ENCODE peak calls at places on chromosomes 6 and 20, in ten cellular contexts. P is fibroblast of the aortic adventitia; H is NCI-H2029 treated with DMSO at 0.1 percent for 48 hours; L is tibial artery; X is NCI-H460; F is natural killer cell; Q is caudate nucleus; K is stimulated activated CD4-positive, alpha-beta T cell treated with anti-CD3 and anti-CD28 coated beads, TNF-alpha, amount 100 ng/mL, for 48 hours; U is IMR-90; M is hepatic stellate cell. D is an unnamed sample.

GRCh38 chr6:44468835-44469234 is 81.3 kb downstream of the CDC5L start:
- DNase-seq in F (no peak), H (no peak), Q (no peak), X (no peak), P (no peak), M (no peak), L (no peak), K (no peak), U (no peak), D (no peak)

GRCh38 chr6:37021356-37022129 is 16.1 kb downstream of the FGD2 start:
- DNase-seq in X (no peak), Q (no peak), F (peak; percentile 34), L (no peak), M (no peak), P (peak; percentile 62), K (peak; percentile 63), H (no peak), U (peak; percentile 61), D (peak; percentile 69)

GRCh38 chr20:33132858-33133615 is 34.9 kb upstream of the BPIFA2 start:
- DNase-seq in M (no peak), K (no peak), U (no peak), F (no peak), H (no peak), X (no peak), P (no peak), L (no peak), Q (no peak), D (no peak)

GRCh38 chr6:125314019-125314581 is 12.3 kb upstream of the HDDC2 start:
- DNase-seq in H (peak; percentile 95), P (peak; percentile 84), X (peak; percentile 53), U (peak; percentile 61), M (peak; percentile 23), K (no peak), Q (peak; percentile 22), L (peak; percentile 75), F (no peak), D (no peak)

GRCh38 chr6:159943101-159943632 is 25.7 kb upstream of the IGF2R start:
- DNase-seq in P (peak; percentile 87), H (no peak), L (peak; percentile 74), X (no peak), F (no peak), Q (no peak), K (no peak), U (peak; percentile 23), M (peak; percentile 45), D (no peak)

GRCh38 chr20:37095108-37095608 is 639 bp downstream of the RBL1 start:
- DNase-seq in X (no peak), F (no peak), K (peak; percentile 21), U (no peak), P (peak; percentile 10), H (no peak), L (no peak), M (peak; percentile 26), Q (no peak), D (peak; percentile 76)

GRCh38 chr20:25269057-25269832 is 21.4 kb downstream of the PYGB start:
- DNase-seq in X (no peak), U (no peak), K (no peak), H (no peak), L (peak; percentile 11), M (no peak), Q (no peak), F (peak; percentile 8), P (no peak), D (peak; percentile 38)

GRCh38 chr20:37394543-37395410 is 48.8 kb downstream of the SRC start:
- DNase-seq in M (no peak), P (no peak), X (no peak), Q (no peak), H (no peak), K (no peak), U (no peak), L (no peak), F (no peak), D (peak; percentile 15)

GRCh38 chr20:2874456-2874855 is 1.2 kb downstream of the PTPRA start:
- DNase-seq in K (no peak), X (no peak), Q (no peak), M (no peak), H (no peak), F (no peak), U (peak; percentile 39), L (no peak), P (peak; percentile 8), D (no peak)

GRCh38 chr20:63692436-63693078 is 3.9 kb upstream of the TNFRSF6B start:
- DNase-seq in L (no peak), F (no peak), P (peak; percentile 13), U (no peak), X (peak; percentile 41), K (no peak), Q (no peak), H (no peak), M (peak; percentile 53), D (peak; percentile 65)

GRCh38 chr6:119110601-119111548 is 32.4 kb upstream of the FAM184A start:
- DNase-seq in U (peak; percentile 56), K (peak; percentile 43), X (peak; percentile 30), H (peak; percentile 41), M (peak; percentile 30), L (no peak), F (no peak), P (peak; percentile 77), Q (no peak), D (no peak)

GRCh38 chr6:63636516-63636968 is 940 bp downstream of the PHF3 start:
- DNase-seq in H (peak; percentile 25), L (peak; percentile 84), X (peak; percentile 18), U (peak; percentile 19), K (peak; percentile 65), P (peak; percentile 37), Q (peak; percentile 68), M (peak; percentile 25), F (peak; percentile 30), D (peak; percentile 87)

GRCh38 chr6:144314562-144314961 is 29.4 kb downstream of the UTRN start:
- DNase-seq in H (no peak), Q (no peak), U (no peak), M (no peak), P (no peak), L (no peak), F (no peak), X (no peak), K (no peak), D (no peak)

GRCh38 chr6:169069361-169069760 is 184.3 kb downstream of the THBS2 start:
- DNase-seq in L (no peak), F (no peak), H (no peak), U (no peak), K (no peak), Q (no peak), X (no peak), M (no peak), P (no peak), D (no peak)

GRCh38 chr6:38164131-38164481 is 344.6 kb downstream of the ZFAND3 start:
- DNase-seq in P (no peak), U (no peak), X (no peak), K (no peak), F (no peak), H (no peak), L (no peak), Q (no peak), M (no peak), D (no peak)

GRCh38 chr6:166707045-166707444 is 80.0 kb upstream of the RPS6KA2 start:
- DNase-seq in U (peak; percentile 8), F (no peak), L (no peak), M (peak; percentile 23), P (peak; percentile 8), X (peak; percentile 30), K (peak; percentile 10), H (no peak), Q (no peak), D (peak; percentile 82)

GRCh38 chr6:68235192-68235812 is 399.8 kb upstream of the ADGRB3 start:
- DNase-seq in K (no peak), Q (no peak), H (no peak), U (no peak), P (peak; percentile 8), F (no peak), X (no peak), L (no peak), M (no peak), D (no peak)

GRCh38 chr6:33319939-33320314 is 2.4 kb upstream of the ZBTB22 start:
- DNase-seq in U (no peak), F (no peak), M (no peak), K (no peak), H (no peak), X (no peak), L (no peak), P (no peak), Q (no peak), D (no peak)

GRCh38 chr6:26324295-26324727 is 40.7 kb upstream of the BTN3A2 start:
- DNase-seq in F (no peak), U (no peak), X (no peak), H (no peak), Q (no peak), M (no peak), K (no peak), P (no peak), L (no peak), D (no peak)

GRCh38 chr6:137167702-137168377 is 5.6 kb downstream of the IL22RA2 start:
- DNase-seq in H (no peak), M (no peak), Q (no peak), L (no peak), P (no peak), F (no peak), K (no peak), U (no peak), X (no peak), D (no peak)

GRCh38 chr6:151240861-151241642 is 1.3 kb downstream of the AKAP12 start:
- DNase-seq in F (no peak), X (no peak), K (no peak), M (peak; percentile 75), H (no peak), P (peak; percentile 85), L (peak; percentile 50), Q (peak; percentile 44), U (peak; percentile 73), D (no peak)

D was measured in spleen.